ENCODE peak calls at places on chromosomes 13 and 19, in five cellular contexts. Y is bronchial epithelial cell, M is mucosa of descending colon, S is endodermal cell, O is A673. G is an unnamed sample.

GRCh38 chr19:5407356-5407755 is 47.9 kb upstream of the ZNRF4 start:
- DNase-seq in Y (peak), O (peak), S (no peak), M (no peak), G (peak)

GRCh38 chr13:38697628-38698333 is 10.9 kb downstream of the FREM2 start:
- DNase-seq in O (peak), S (no peak), Y (peak), M (no peak), G (peak)

GRCh38 chr13:99203601-99204579 is 3.2 kb downstream of the UBAC2 start:
- DNase-seq in O (no peak), S (peak), Y (no peak), M (no peak), G (no peak)

GRCh38 chr13:36421447-36421846 is 10.8 kb upstream of the CCNA1 start:
- DNase-seq in M (no peak), Y (peak), S (no peak), O (no peak), G (peak)

GRCh38 chr13:91576590-91576989 is 178.2 kb downstream of the GPC5 start:
- DNase-seq in Y (no peak), M (peak), S (peak), O (no peak), G (peak)

GRCh38 chr19:47778954-47779351 is 450 bp downstream of the SELENOW start:
- DNase-seq in O (no peak), S (no peak), Y (no peak), M (peak), G (peak)

GRCh38 chr19:46856062-46857022 is 4.5 kb upstream of the ARHGAP35 start:
- DNase-seq in S (peak), O (peak), Y (peak), M (peak), G (peak)

GRCh38 chr13:32314968-32315254 is 252 bp downstream of the ZAR1L start:
- DNase-seq in S (no peak), O (peak), Y (peak), M (peak), G (peak)

GRCh38 chr19:34336781-34337271 is 28.2 kb upstream of the GPI start:
- DNase-seq in Y (peak), S (no peak), O (peak), M (peak), G (peak)

GRCh38 chr19:16002380-16002779 is 53.6 kb downstream of the OR10H4 start:
- DNase-seq in O (no peak), M (no peak), S (no peak), Y (no peak), G (peak)
- H3K4me3 ChIP-seq in O (no peak), M (no peak), S (no peak), Y (no peak), G (no peak)

GRCh38 chr13:26007261-26007765 is 44.5 kb downstream of the SHISA2 start:
- DNase-seq in O (no peak), S (no peak), M (no peak), Y (no peak), G (no peak)
- H3K4me3 ChIP-seq in O (no peak), S (no peak), M (no peak), Y (no peak), G (no peak)

GRCh38 chr19:13817615-13818371 is 22.6 kb downstream of the ZSWIM4 start:
- DNase-seq in O (no peak), M (peak), Y (no peak), S (peak), G (no peak)
- H3K4me3 ChIP-seq in O (no peak), M (peak), Y (no peak), S (no peak), G (peak)

DNA sequence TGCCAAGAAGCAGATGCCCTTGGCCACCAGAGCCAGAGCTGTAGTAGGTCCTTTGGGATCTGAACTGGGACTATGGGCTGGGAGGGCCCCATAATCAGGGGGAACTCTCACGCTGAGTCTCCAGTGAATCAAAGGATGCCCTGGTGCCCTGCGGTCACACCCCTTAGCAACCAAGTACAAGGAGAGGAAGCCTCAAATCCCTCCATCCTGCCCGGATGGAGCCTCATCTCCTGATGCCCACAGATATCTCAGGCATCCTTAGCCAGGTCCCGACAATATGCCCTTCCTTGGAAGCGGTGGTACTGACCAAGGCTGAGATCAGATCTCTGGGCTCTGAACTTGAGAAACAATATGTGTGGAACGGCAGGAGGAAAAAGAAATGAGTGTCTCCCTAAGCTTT is 1.7 kb downstream of the PLEKHA4 start:
- DNase-seq in Y (no peak), M (no peak), O (no peak), S (no peak), G (no peak)
- H3K4me3 ChIP-seq in Y (no peak), M (no peak), O (no peak), S (no peak), G (no peak)

GRCh38 chr13:114066956-114067355 is 65.5 kb downstream of the RASA3 start:
- DNase-seq in S (no peak), Y (no peak), M (no peak), O (no peak), G (no peak)
- H3K4me3 ChIP-seq in S (no peak), Y (no peak), M (no peak), O (no peak), G (no peak)

GRCh38 chr13:43546821-43547220 is 240.0 kb downstream of the ENOX1 start:
- DNase-seq in M (no peak), O (no peak), Y (no peak), S (no peak), G (no peak)

GRCh38 chr13:43546260-43546659 is 240.5 kb downstream of the ENOX1 start:
- DNase-seq in Y (no peak), O (no peak), M (no peak), S (no peak), G (peak)

GRCh38 chr13:43545317-43545874 is 241.4 kb downstream of the ENOX1 start:
- DNase-seq in O (no peak), S (no peak), M (no peak), Y (no peak), G (peak)

GRCh38 chr13:43544011-43544410 is 242.8 kb downstream of the ENOX1 start:
- DNase-seq in S (no peak), O (no peak), Y (peak), M (no peak), G (no peak)

GRCh38 chr13:43543331-43543730 is 243.4 kb downstream of the ENOX1 start:
- DNase-seq in Y (peak), S (no peak), M (no peak), O (no peak), G (no peak)
- H3K4me3 ChIP-seq in Y (no peak), S (no peak), M (no peak), O (no peak), G (no peak)

GRCh38 chr13:33367931-33368330 is 82.4 kb upstream of the STARD13 start:
- DNase-seq in Y (no peak), S (no peak), O (no peak), M (no peak), G (no peak)
- H3K4me3 ChIP-seq in Y (no peak), S (no peak), O (no peak), M (no peak), G (no peak)

G was measured in cardiac muscle cell.